ENCODE peak calls at places on chromosomes 1 and 21, in eight cellular contexts. F is K562, A is IMR-90, P is HepG2, M is WTC11, V is H1, S is SK-N-SH, H is GM12878. K is an unnamed sample.

GRCh38 chr1:47317841-47318240 is 3.9 kb upstream of the STIL start:
- DNase-seq in F (no peak), S (no peak), V (no peak), P (no peak), A (peak), M (no peak), H (no peak), K (no peak)

GRCh38 chr1:2233997-2234761 is 6.1 kb downstream of the SKI start:
- DNase-seq in H (no peak), M (no peak), A (peak), S (no peak), F (no peak), V (peak), P (peak), K (no peak)

GRCh38 chr1:167654975-167655575 is 25.0 kb downstream of the RCSD1 start:
- DNase-seq in P (no peak), S (no peak), A (no peak), H (no peak), V (no peak), F (no peak), M (no peak), K (no peak)

GRCh38 chr1:194570449-194570848 is 1384.0 kb upstream of the B3GALT2 start:
- DNase-seq in S (no peak), M (no peak), H (no peak), A (peak), P (no peak), V (no peak), F (no peak), K (no peak)

GRCh38 chr1:231493421-231494185 is 34.9 kb upstream of the TSNAX start:
- DNase-seq in P (no peak), A (peak), F (peak), V (no peak), M (no peak), S (no peak), H (peak), K (no peak)

GRCh38 chr1:179012033-179012432 is 13.7 kb upstream of the FAM20B start:
- DNase-seq in P (no peak), F (no peak), S (no peak), V (no peak), M (no peak), A (no peak), H (no peak), K (no peak)

GRCh38 chr1:3323021-3323790 is 131.3 kb upstream of the ARHGEF16 start:
- DNase-seq in H (no peak), P (peak), M (no peak), F (no peak), A (no peak), S (no peak), V (no peak), K (no peak)

GRCh38 chr1:236639686-236640085 is 35.4 kb upstream of the HEATR1 start:
- DNase-seq in P (no peak), M (no peak), A (no peak), S (no peak), H (no peak), F (no peak), V (no peak), K (no peak)

GRCh38 chr1:214844319-214844718 is 238.2 kb upstream of the KCNK2 start:
- DNase-seq in S (no peak), F (no peak), M (no peak), A (no peak), H (no peak), P (no peak), V (no peak), K (no peak)

GRCh38 chr1:230109871-230110667 is 43.0 kb downstream of the GALNT2 start:
- DNase-seq in A (peak), S (peak), P (peak), H (peak), F (no peak), V (no peak), M (no peak), K (no peak)

GRCh38 chr1:67322442-67322841 is 14.8 kb downstream of the IL12RB2 start:
- DNase-seq in V (no peak), A (no peak), H (no peak), S (no peak), P (no peak), M (no peak), F (no peak), K (no peak)

GRCh38 chr1:6235302-6235680 is 473 bp downstream of the ICMT start:
- DNase-seq in F (peak), S (no peak), M (no peak), V (no peak), A (no peak), H (no peak), P (no peak), K (no peak)

GRCh38 chr1:40532844-40533424 is 1.5 kb downstream of the ZNF684 start:
- DNase-seq in M (peak), V (no peak), H (peak), S (peak), F (peak), A (peak), P (peak), K (peak)

GRCh38 chr1:36446780-36447179 is 3.5 kb downstream of the OSCP1 start:
- DNase-seq in F (no peak), S (no peak), H (no peak), V (no peak), P (no peak), A (no peak), M (no peak), K (no peak)

GRCh38 chr1:53739109-53739681 is at the start of gene GLIS1:
- DNase-seq in M (peak), H (no peak), S (peak), P (peak), V (peak), F (peak), A (peak), K (peak)

GRCh38 chr1:201605385-201605747 is 66.4 kb downstream of the NAV1 start:
- DNase-seq in P (no peak), F (no peak), H (no peak), A (peak), V (no peak), S (peak), M (no peak), K (no peak)
- TF ChIP-seq USF2 in P (no peak), F (peak), H (no peak), A (peak), V (no peak), S (no peak), M (no peak), K (peak)

GRCh38 chr1:220344745-220345144 is 72.5 kb upstream of the RAB3GAP2 start:
- DNase-seq in V (no peak), M (no peak), S (no peak), P (no peak), A (no peak), H (peak), F (no peak), K (no peak)

GRCh38 chr1:220353229-220354012 is 81.2 kb upstream of the RAB3GAP2 start:
- DNase-seq in M (peak), V (no peak), P (peak), S (no peak), A (no peak), H (no peak), F (no peak), K (no peak)

GRCh38 chr1:220342853-220343252 is 70.6 kb upstream of the RAB3GAP2 start:
- DNase-seq in S (no peak), H (no peak), F (no peak), P (no peak), V (no peak), A (no peak), M (no peak), K (no peak)

DNA sequence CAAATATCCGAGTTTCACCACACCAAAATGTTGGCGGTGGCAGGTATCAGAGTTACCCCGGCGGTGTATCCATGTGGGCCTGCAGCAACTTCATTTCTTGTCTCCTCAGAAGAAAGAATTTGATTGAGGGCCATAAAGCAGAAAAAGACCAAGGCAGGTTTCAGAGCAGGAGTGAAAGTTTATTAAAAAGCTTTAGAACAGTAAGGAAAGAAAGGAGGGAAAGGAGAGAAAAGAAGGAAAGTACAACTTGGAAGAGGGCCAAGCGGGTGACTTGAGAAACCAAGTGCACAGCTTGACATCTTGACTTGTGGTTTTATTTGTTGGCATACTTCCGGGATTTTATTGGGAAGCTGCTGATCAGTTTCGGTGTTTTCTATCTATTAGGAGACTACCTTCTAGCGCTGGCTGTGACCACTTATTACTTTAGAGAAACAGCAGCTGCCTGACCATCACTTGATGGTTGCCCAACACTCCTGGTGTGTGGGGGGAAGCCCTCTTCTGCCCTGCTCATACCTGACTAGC is 75.5 kb upstream of the RAB3GAP2 start:
- DNase-seq in P (no peak), F (no peak), S (no peak), A (no peak), V (no peak), M (no peak), H (no peak), K (no peak)
- TF ChIP-seq USF2 in P (no peak), F (no peak), S (no peak), A (no peak), V (no peak), M (no peak), H (no peak), K (no peak)

GRCh38 chr21:46567348-46567747 is 37.5 kb downstream of the S100B start:
- DNase-seq in V (no peak), P (no peak), H (no peak), M (no peak), S (no peak), A (no peak), F (no peak), K (no peak)

GRCh38 chr21:46568562-46568961 is 36.3 kb downstream of the S100B start:
- DNase-seq in F (no peak), A (no peak), S (no peak), M (no peak), H (no peak), P (no peak), V (no peak), K (no peak)

GRCh38 chr21:46570119-46570518 is 34.8 kb downstream of the S100B start:
- DNase-seq in A (no peak), V (no peak), F (no peak), M (no peak), P (no peak), S (no peak), H (no peak), K (no peak)

GRCh38 chr21:46570631-46571030 is 34.3 kb downstream of the S100B start:
- DNase-seq in S (no peak), P (no peak), M (no peak), H (no peak), V (no peak), F (no peak), A (no peak), K (no peak)

DNA sequence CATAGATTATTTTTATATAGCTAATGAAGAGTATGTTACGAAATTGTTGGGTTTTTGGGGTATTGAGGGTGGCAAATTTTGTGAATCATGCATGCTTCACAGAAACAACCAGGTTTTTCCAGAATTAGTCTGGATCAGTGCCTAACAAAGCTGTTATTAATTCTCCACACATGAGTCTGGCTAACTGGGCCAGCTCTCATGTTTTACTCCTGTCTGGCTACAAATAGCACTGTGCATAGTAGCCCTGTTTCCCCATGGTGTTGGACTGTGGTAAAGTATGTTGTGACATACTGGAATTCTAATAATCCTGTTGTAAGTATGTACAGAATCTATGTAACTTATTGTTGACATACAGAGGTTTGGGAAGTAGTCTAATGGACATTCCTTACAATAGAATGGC is 35.8 kb downstream of the S100B start:
- DNase-seq in V (no peak), P (no peak), F (no peak), S (no peak), H (no peak), M (no peak), A (peak), K (no peak)
- TF ChIP-seq USF2 in V (no peak), P (no peak), F (no peak), S (no peak), H (no peak), M (no peak), A (no peak), K (no peak)

GRCh38 chr1:107139833-107140702 is 771 bp upstream of the NTNG1 start:
- DNase-seq in S (peak), H (no peak), F (no peak), A (peak), V (peak), P (no peak), M (peak), K (no peak)
- TF ChIP-seq USF2 in S (no peak), H (no peak), F (no peak), A (no peak), V (no peak), P (no peak), M (no peak), K (no peak)

DNA sequence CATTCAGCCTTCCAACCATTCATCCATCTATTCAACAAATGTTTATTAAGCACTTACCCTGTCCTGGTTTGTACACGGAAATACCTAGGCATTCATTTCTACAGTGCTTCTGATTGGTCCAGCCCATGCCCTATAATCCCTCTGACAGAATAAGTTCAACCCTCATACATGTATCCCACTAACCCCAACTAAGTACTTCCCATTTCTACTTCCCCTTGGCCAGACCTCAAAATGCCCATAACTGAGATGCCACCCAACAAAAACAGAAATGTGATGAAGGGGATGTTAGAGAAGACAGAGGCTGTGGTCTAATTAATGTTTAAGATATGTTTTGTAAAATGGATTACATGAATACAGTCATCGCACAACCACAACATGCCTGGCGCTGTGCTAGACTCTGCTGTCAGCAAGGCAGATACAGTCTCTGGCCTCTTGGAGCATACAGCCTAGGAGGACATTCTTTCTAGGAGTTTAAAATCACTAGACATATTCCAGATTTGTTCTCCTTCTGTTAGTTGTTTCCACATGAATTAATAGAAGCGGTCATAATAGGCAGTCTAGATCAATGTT is 6.4 kb downstream of the CD48 start:
- DNase-seq in F (no peak), H (no peak), A (no peak), S (no peak), V (no peak), M (no peak), P (no peak), K (no peak)
- TF ChIP-seq USF2 in F (no peak), H (no peak), A (no peak), S (no peak), V (no peak), M (no peak), P (no peak), K (no peak)